ENCODE peak calls at places on chromosome 5, in four cellular contexts. H is M059J, R is progenitor cell of endocrine pancreas, G is nucleus accumbens. T is an unnamed sample.
A peak's percentile ranks its signal among the peaks of the same experiment; 100 is the strongest.

GRCh38 chr5:80234311-80234948 is 21.4 kb downstream of the SERINC5 start:
- DNase-seq in H (no peak), R (no peak), G (no peak), T (no peak)

GRCh38 chr5:57311921-57312320 is 138.1 kb downstream of the GPBP1 start:
- DNase-seq in H (no peak), R (no peak), G (no peak), T (no peak)

GRCh38 chr5:66519626-66520025 is 76.6 kb upstream of the MAST4 start:
- DNase-seq in H (peak; percentile 20), R (no peak), G (no peak), T (no peak)

GRCh38 chr5:108818613-108819272 is 71.0 kb downstream of the FER start:
- DNase-seq in H (peak; percentile 54), R (no peak), G (no peak), T (no peak)

GRCh38 chr5:54743581-54743980 is 226.0 kb downstream of the SNX18 start:
- DNase-seq in H (no peak), R (no peak), G (no peak), T (no peak)

GRCh38 chr5:120539471-120539870 is 75.4 kb downstream of the PRR16 start:
- DNase-seq in H (peak; percentile 51), R (no peak), G (no peak), T (no peak)

GRCh38 chr5:130063603-130064002 is 159.3 kb downstream of the CHSY3 start:
- DNase-seq in H (no peak), R (no peak), G (no peak), T (no peak)

GRCh38 chr5:112975721-112976431 is 722 bp upstream of the DCP2 start:
- DNase-seq in H (no peak), R (no peak), G (no peak), T (no peak)